ENCODE peak calls at places on chromosomes 6 and 20, in nine cellular contexts. One of them, this sample, is unnamed.

GRCh38 chr6:10446548-10446947 is 31.7 kb upstream of the TFAP2A start:
- DNase-seq in EL: no peak
- DNase-seq in SJSA1: no peak
- DNase-seq in neural progenitor cell: no peak
- DNase-seq in stimulated activated CD4-positive, alpha-beta T cell treated with anti-CD3 and anti-CD28 coated beads, Interleukin-12 subunit alpha, Interleukin-12 subunit beta, amount 100 ng/mL, for 4 hours: no peak
- DNase-seq in thoracic aorta: no peak
- DNase-seq in activated T-helper 1 cell treated with Interleukin-2 at 50 U/mL for 16 hours: no peak
- DNase-seq in NCI-H2029 treated with DMSO at 0.1 percent for 48 hours: no peak
- DNase-seq in colonic mucosa: no peak
- DNase-seq in this sample: no peak

GRCh38 chr6:33764036-33764435 is 17.3 kb upstream of the IP6K3 start:
- DNase-seq in EL: no peak
- DNase-seq in SJSA1: no peak
- DNase-seq in neural progenitor cell: no peak
- DNase-seq in stimulated activated CD4-positive, alpha-beta T cell treated with anti-CD3 and anti-CD28 coated beads, Interleukin-12 subunit alpha, Interleukin-12 subunit beta, amount 100 ng/mL, for 4 hours: no peak
- DNase-seq in thoracic aorta: no peak
- DNase-seq in activated T-helper 1 cell treated with Interleukin-2 at 50 U/mL for 16 hours: no peak
- DNase-seq in NCI-H2029 treated with DMSO at 0.1 percent for 48 hours: no peak
- DNase-seq in colonic mucosa: no peak
- DNase-seq in this sample: no peak

GRCh38 chr20:15760217-15760567 is 813.1 kb downstream of the KIF16B start:
- DNase-seq in EL: no peak
- DNase-seq in SJSA1: no peak
- DNase-seq in neural progenitor cell: no peak
- DNase-seq in stimulated activated CD4-positive, alpha-beta T cell treated with anti-CD3 and anti-CD28 coated beads, Interleukin-12 subunit alpha, Interleukin-12 subunit beta, amount 100 ng/mL, for 4 hours: no peak
- DNase-seq in thoracic aorta: no peak
- DNase-seq in activated T-helper 1 cell treated with Interleukin-2 at 50 U/mL for 16 hours: no peak
- DNase-seq in NCI-H2029 treated with DMSO at 0.1 percent for 48 hours: no peak
- DNase-seq in colonic mucosa: no peak
- DNase-seq in this sample: no peak

GRCh38 chr6:12873706-12874105 is 157.1 kb downstream of the PHACTR1 start:
- DNase-seq in EL: peak
- DNase-seq in SJSA1: no peak
- DNase-seq in neural progenitor cell: no peak
- DNase-seq in stimulated activated CD4-positive, alpha-beta T cell treated with anti-CD3 and anti-CD28 coated beads, Interleukin-12 subunit alpha, Interleukin-12 subunit beta, amount 100 ng/mL, for 4 hours: no peak
- DNase-seq in thoracic aorta: no peak
- DNase-seq in activated T-helper 1 cell treated with Interleukin-2 at 50 U/mL for 16 hours: no peak
- DNase-seq in NCI-H2029 treated with DMSO at 0.1 percent for 48 hours: no peak
- DNase-seq in colonic mucosa: no peak
- DNase-seq in this sample: no peak

GRCh38 chr20:14687317-14687716 is 349.9 kb upstream of the FLRT3 start:
- DNase-seq in EL: no peak
- DNase-seq in SJSA1: no peak
- DNase-seq in neural progenitor cell: no peak
- DNase-seq in stimulated activated CD4-positive, alpha-beta T cell treated with anti-CD3 and anti-CD28 coated beads, Interleukin-12 subunit alpha, Interleukin-12 subunit beta, amount 100 ng/mL, for 4 hours: no peak
- DNase-seq in thoracic aorta: no peak
- DNase-seq in activated T-helper 1 cell treated with Interleukin-2 at 50 U/mL for 16 hours: no peak
- DNase-seq in NCI-H2029 treated with DMSO at 0.1 percent for 48 hours: no peak
- DNase-seq in colonic mucosa: no peak
- DNase-seq in this sample: no peak

GRCh38 chr6:24743265-24743943 is 24.4 kb upstream of the C6orf62 start:
- DNase-seq in EL: peak
- DNase-seq in SJSA1: peak
- DNase-seq in neural progenitor cell: no peak
- DNase-seq in stimulated activated CD4-positive, alpha-beta T cell treated with anti-CD3 and anti-CD28 coated beads, Interleukin-12 subunit alpha, Interleukin-12 subunit beta, amount 100 ng/mL, for 4 hours: peak
- DNase-seq in thoracic aorta: no peak
- DNase-seq in activated T-helper 1 cell treated with Interleukin-2 at 50 U/mL for 16 hours: no peak
- DNase-seq in NCI-H2029 treated with DMSO at 0.1 percent for 48 hours: no peak
- DNase-seq in colonic mucosa: no peak
- DNase-seq in this sample: no peak

GRCh38 chr20:49575551-49576060 is 7.7 kb upstream of the PTGIS start:
- DNase-seq in EL: no peak
- DNase-seq in SJSA1: no peak
- DNase-seq in neural progenitor cell: no peak
- DNase-seq in stimulated activated CD4-positive, alpha-beta T cell treated with anti-CD3 and anti-CD28 coated beads, Interleukin-12 subunit alpha, Interleukin-12 subunit beta, amount 100 ng/mL, for 4 hours: no peak
- DNase-seq in thoracic aorta: no peak
- DNase-seq in activated T-helper 1 cell treated with Interleukin-2 at 50 U/mL for 16 hours: no peak
- DNase-seq in NCI-H2029 treated with DMSO at 0.1 percent for 48 hours: no peak
- DNase-seq in colonic mucosa: no peak
- DNase-seq in this sample: no peak

GRCh38 chr6:17700421-17701416 is 6.0 kb downstream of the NUP153 start:
- DNase-seq in EL: no peak
- DNase-seq in SJSA1: no peak
- DNase-seq in neural progenitor cell: no peak
- DNase-seq in stimulated activated CD4-positive, alpha-beta T cell treated with anti-CD3 and anti-CD28 coated beads, Interleukin-12 subunit alpha, Interleukin-12 subunit beta, amount 100 ng/mL, for 4 hours: no peak
- DNase-seq in thoracic aorta: no peak
- DNase-seq in activated T-helper 1 cell treated with Interleukin-2 at 50 U/mL for 16 hours: no peak
- DNase-seq in NCI-H2029 treated with DMSO at 0.1 percent for 48 hours: no peak
- DNase-seq in colonic mucosa: no peak
- DNase-seq in this sample: no peak

GRCh38 chr6:1001655-1002349 is 308.9 kb upstream of the EXOC2 start:
- DNase-seq in EL: no peak
- DNase-seq in SJSA1: peak
- DNase-seq in neural progenitor cell: no peak
- DNase-seq in stimulated activated CD4-positive, alpha-beta T cell treated with anti-CD3 and anti-CD28 coated beads, Interleukin-12 subunit alpha, Interleukin-12 subunit beta, amount 100 ng/mL, for 4 hours: no peak
- DNase-seq in thoracic aorta: no peak
- DNase-seq in activated T-helper 1 cell treated with Interleukin-2 at 50 U/mL for 16 hours: no peak
- DNase-seq in NCI-H2029 treated with DMSO at 0.1 percent for 48 hours: no peak
- DNase-seq in colonic mucosa: no peak
- DNase-seq in this sample: no peak

GRCh38 chr6:125222531-125223455 is 69.2 kb downstream of the TPD52L1 start:
- DNase-seq in EL: no peak
- DNase-seq in SJSA1: peak
- DNase-seq in neural progenitor cell: no peak
- DNase-seq in stimulated activated CD4-positive, alpha-beta T cell treated with anti-CD3 and anti-CD28 coated beads, Interleukin-12 subunit alpha, Interleukin-12 subunit beta, amount 100 ng/mL, for 4 hours: no peak
- DNase-seq in thoracic aorta: no peak
- DNase-seq in activated T-helper 1 cell treated with Interleukin-2 at 50 U/mL for 16 hours: no peak
- DNase-seq in NCI-H2029 treated with DMSO at 0.1 percent for 48 hours: no peak
- DNase-seq in colonic mucosa: no peak
- DNase-seq in this sample: no peak

GRCh38 chr6:5423251-5423650 is 161.9 kb downstream of the FARS2 start:
- DNase-seq in EL: no peak
- DNase-seq in SJSA1: no peak
- DNase-seq in neural progenitor cell: no peak
- DNase-seq in stimulated activated CD4-positive, alpha-beta T cell treated with anti-CD3 and anti-CD28 coated beads, Interleukin-12 subunit alpha, Interleukin-12 subunit beta, amount 100 ng/mL, for 4 hours: no peak
- DNase-seq in thoracic aorta: no peak
- DNase-seq in activated T-helper 1 cell treated with Interleukin-2 at 50 U/mL for 16 hours: no peak
- DNase-seq in NCI-H2029 treated with DMSO at 0.1 percent for 48 hours: no peak
- DNase-seq in colonic mucosa: no peak
- DNase-seq in this sample: no peak

GRCh38 chr20:57509665-57510237 is 15.2 kb downstream of the CTCFL start:
- DNase-seq in EL: peak
- DNase-seq in SJSA1: no peak
- DNase-seq in neural progenitor cell: peak
- DNase-seq in stimulated activated CD4-positive, alpha-beta T cell treated with anti-CD3 and anti-CD28 coated beads, Interleukin-12 subunit alpha, Interleukin-12 subunit beta, amount 100 ng/mL, for 4 hours: no peak
- DNase-seq in thoracic aorta: no peak
- DNase-seq in activated T-helper 1 cell treated with Interleukin-2 at 50 U/mL for 16 hours: no peak
- DNase-seq in NCI-H2029 treated with DMSO at 0.1 percent for 48 hours: no peak
- DNase-seq in colonic mucosa: peak
- DNase-seq in this sample: no peak

GRCh38 chr6:154218336-154218735 is 138.3 kb downstream of the IPCEF1 start:
- DNase-seq in EL: no peak
- DNase-seq in SJSA1: no peak
- DNase-seq in neural progenitor cell: no peak
- DNase-seq in stimulated activated CD4-positive, alpha-beta T cell treated with anti-CD3 and anti-CD28 coated beads, Interleukin-12 subunit alpha, Interleukin-12 subunit beta, amount 100 ng/mL, for 4 hours: no peak
- DNase-seq in thoracic aorta: no peak
- DNase-seq in activated T-helper 1 cell treated with Interleukin-2 at 50 U/mL for 16 hours: no peak
- DNase-seq in NCI-H2029 treated with DMSO at 0.1 percent for 48 hours: no peak
- DNase-seq in colonic mucosa: no peak
- DNase-seq in this sample: no peak

GRCh38 chr6:19524787-19525186 is 312.4 kb upstream of the ID4 start:
- DNase-seq in EL: no peak
- DNase-seq in SJSA1: no peak
- DNase-seq in neural progenitor cell: no peak
- DNase-seq in stimulated activated CD4-positive, alpha-beta T cell treated with anti-CD3 and anti-CD28 coated beads, Interleukin-12 subunit alpha, Interleukin-12 subunit beta, amount 100 ng/mL, for 4 hours: no peak
- DNase-seq in thoracic aorta: no peak
- DNase-seq in activated T-helper 1 cell treated with Interleukin-2 at 50 U/mL for 16 hours: no peak
- DNase-seq in NCI-H2029 treated with DMSO at 0.1 percent for 48 hours: no peak
- DNase-seq in colonic mucosa: no peak
- DNase-seq in this sample: no peak

GRCh38 chr6:121549741-121550140 is 114.3 kb downstream of the GJA1 start:
- DNase-seq in EL: peak
- DNase-seq in SJSA1: peak
- DNase-seq in neural progenitor cell: no peak
- DNase-seq in stimulated activated CD4-positive, alpha-beta T cell treated with anti-CD3 and anti-CD28 coated beads, Interleukin-12 subunit alpha, Interleukin-12 subunit beta, amount 100 ng/mL, for 4 hours: no peak
- DNase-seq in thoracic aorta: no peak
- DNase-seq in activated T-helper 1 cell treated with Interleukin-2 at 50 U/mL for 16 hours: no peak
- DNase-seq in NCI-H2029 treated with DMSO at 0.1 percent for 48 hours: no peak
- DNase-seq in colonic mucosa: no peak
- DNase-seq in this sample: no peak

GRCh38 chr6:29850011-29850553 is 22.5 kb downstream of the HLA-G start:
- DNase-seq in EL: no peak
- DNase-seq in SJSA1: peak
- DNase-seq in neural progenitor cell: no peak
- DNase-seq in stimulated activated CD4-positive, alpha-beta T cell treated with anti-CD3 and anti-CD28 coated beads, Interleukin-12 subunit alpha, Interleukin-12 subunit beta, amount 100 ng/mL, for 4 hours: no peak
- DNase-seq in thoracic aorta: no peak
- DNase-seq in activated T-helper 1 cell treated with Interleukin-2 at 50 U/mL for 16 hours: no peak
- DNase-seq in NCI-H2029 treated with DMSO at 0.1 percent for 48 hours: no peak
- DNase-seq in colonic mucosa: no peak
- DNase-seq in this sample: no peak

GRCh38 chr20:14495066-14495465 is 157.7 kb upstream of the FLRT3 start:
- DNase-seq in EL: peak
- DNase-seq in SJSA1: peak
- DNase-seq in neural progenitor cell: no peak
- DNase-seq in stimulated activated CD4-positive, alpha-beta T cell treated with anti-CD3 and anti-CD28 coated beads, Interleukin-12 subunit alpha, Interleukin-12 subunit beta, amount 100 ng/mL, for 4 hours: no peak
- DNase-seq in thoracic aorta: no peak
- DNase-seq in activated T-helper 1 cell treated with Interleukin-2 at 50 U/mL for 16 hours: no peak
- DNase-seq in NCI-H2029 treated with DMSO at 0.1 percent for 48 hours: no peak
- DNase-seq in colonic mucosa: no peak
- DNase-seq in this sample: no peak

GRCh38 chr6:160041608-160042007 is 72.7 kb downstream of the IGF2R start:
- DNase-seq in EL: peak
- DNase-seq in SJSA1: no peak
- DNase-seq in neural progenitor cell: no peak
- DNase-seq in stimulated activated CD4-positive, alpha-beta T cell treated with anti-CD3 and anti-CD28 coated beads, Interleukin-12 subunit alpha, Interleukin-12 subunit beta, amount 100 ng/mL, for 4 hours: no peak
- DNase-seq in thoracic aorta: no peak
- DNase-seq in activated T-helper 1 cell treated with Interleukin-2 at 50 U/mL for 16 hours: no peak
- DNase-seq in NCI-H2029 treated with DMSO at 0.1 percent for 48 hours: peak
- DNase-seq in colonic mucosa: no peak
- DNase-seq in this sample: no peak

GRCh38 chr20:45372646-45373352 is 5.3 kb downstream of the TP53TG5 start:
- DNase-seq in EL: no peak
- DNase-seq in SJSA1: no peak
- DNase-seq in neural progenitor cell: peak
- DNase-seq in stimulated activated CD4-positive, alpha-beta T cell treated with anti-CD3 and anti-CD28 coated beads, Interleukin-12 subunit alpha, Interleukin-12 subunit beta, amount 100 ng/mL, for 4 hours: no peak
- DNase-seq in thoracic aorta: no peak
- DNase-seq in activated T-helper 1 cell treated with Interleukin-2 at 50 U/mL for 16 hours: no peak
- DNase-seq in NCI-H2029 treated with DMSO at 0.1 percent for 48 hours: no peak
- DNase-seq in colonic mucosa: no peak
- DNase-seq in this sample: no peak

GRCh38 chr6:134553941-134554340 is 236.0 kb upstream of the SGK1 start:
- DNase-seq in EL: peak
- DNase-seq in SJSA1: no peak
- DNase-seq in neural progenitor cell: no peak
- DNase-seq in stimulated activated CD4-positive, alpha-beta T cell treated with anti-CD3 and anti-CD28 coated beads, Interleukin-12 subunit alpha, Interleukin-12 subunit beta, amount 100 ng/mL, for 4 hours: no peak
- DNase-seq in thoracic aorta: no peak
- DNase-seq in activated T-helper 1 cell treated with Interleukin-2 at 50 U/mL for 16 hours: no peak
- DNase-seq in NCI-H2029 treated with DMSO at 0.1 percent for 48 hours: no peak
- DNase-seq in colonic mucosa: no peak
- DNase-seq in this sample: no peak

GRCh38 chr20:50371878-50372769 is 138.1 kb upstream of the PTPN1 start:
- DNase-seq in EL: no peak
- DNase-seq in SJSA1: no peak
- DNase-seq in neural progenitor cell: no peak
- DNase-seq in stimulated activated CD4-positive, alpha-beta T cell treated with anti-CD3 and anti-CD28 coated beads, Interleukin-12 subunit alpha, Interleukin-12 subunit beta, amount 100 ng/mL, for 4 hours: no peak
- DNase-seq in thoracic aorta: no peak
- DNase-seq in activated T-helper 1 cell treated with Interleukin-2 at 50 U/mL for 16 hours: no peak
- DNase-seq in NCI-H2029 treated with DMSO at 0.1 percent for 48 hours: no peak
- DNase-seq in colonic mucosa: no peak
- DNase-seq in this sample: no peak